ENCODE peak calls at places on chromosomes 2 and 18, in eight cellular contexts. M is PC-9, T is endothelial cell of umbilical vein, H is prostate gland, L is heart left ventricle, S is tibial artery, Q is tibial nerve, N is kidney. P is an unnamed sample. For H3K4me1, the result is how much of the 10 kb centered on the place peaks cover.

GRCh38 chr2:60554649-60555065 is 1.2 kb upstream of the BCL11A start:
- DNase-seq in M (peak), T (no peak), H (no peak), L (no peak), S (no peak), Q (no peak), N (no peak), P (peak)

GRCh38 chr2:158507141-158507540 is 50.4 kb downstream of the PKP4 start:
- DNase-seq in M (no peak), T (no peak), H (no peak), L (no peak), S (no peak), Q (no peak), N (no peak), P (no peak)

GRCh38 chr18:76519156-76519549 is 24.1 kb upstream of the ZNF516 start:
- DNase-seq in M (no peak), T (peak), H (no peak), L (no peak), S (no peak), Q (no peak), N (peak), P (no peak)

GRCh38 chr2:239433777-239434396 is 33.1 kb upstream of the HDAC4 start:
- DNase-seq in M (no peak), T (peak), H (no peak), L (no peak), S (no peak), Q (no peak), N (no peak), P (no peak)

GRCh38 chr18:50814387-50814786 is 5.4 kb downstream of the MRO start:
- DNase-seq in M (no peak), T (no peak), H (no peak), L (no peak), S (no peak), Q (no peak), N (no peak), P (no peak)

GRCh38 chr2:187054501-187055319 is 205.7 kb upstream of the ZSWIM2 start:
- DNase-seq in M (no peak), T (peak), H (no peak), L (no peak), S (no peak), Q (no peak), N (no peak), P (no peak)

GRCh38 chr18:59516356-59517155 is 157.5 kb upstream of the LMAN1 start:
- DNase-seq in M (peak), T (peak), H (no peak), L (no peak), S (peak), Q (peak), N (no peak), P (no peak)

GRCh38 chr2:174750923-174751441 is 13.3 kb downstream of the CHRNA1 start:
- DNase-seq in M (no peak), T (no peak), H (no peak), L (no peak), S (no peak), Q (no peak), N (no peak), P (no peak)

GRCh38 chr18:3250237-3251107 is 2.9 kb downstream of the MYL12A start:
- DNase-seq in M (no peak), T (peak), H (no peak), L (no peak), S (no peak), Q (no peak), N (no peak), P (no peak)

GRCh38 chr2:222753251-222753824 is 81.9 kb downstream of the MOGAT1 start:
- DNase-seq in M (no peak), T (no peak), H (peak), L (no peak), S (no peak), Q (peak), N (no peak), P (no peak)

GRCh38 chr18:56314396-56314795 is 324.0 kb downstream of the TXNL1 start:
- DNase-seq in M (no peak), T (peak), H (no peak), L (no peak), S (no peak), Q (no peak), N (no peak), P (no peak)

GRCh38 chr2:236570081-236570979 is 705 bp downstream of the ACKR3 start:
- DNase-seq in M (no peak), T (peak), H (no peak), L (no peak), S (no peak), Q (no peak), N (no peak), P (no peak)

GRCh38 chr2:140695163-140695562 is 1435.7 kb downstream of the LRP1B start:
- DNase-seq in M (no peak), T (peak), H (no peak), L (no peak), S (no peak), Q (no peak), N (no peak), P (no peak)

GRCh38 chr2:239499989-239500914 is 99.4 kb upstream of the HDAC4 start:
- DNase-seq in M (no peak), T (no peak), H (no peak), L (no peak), S (peak), Q (peak), N (peak), P (no peak)

GRCh38 chr2:119692310-119692709 is 13.3 kb downstream of the TMEM177 start:
- DNase-seq in M (no peak), T (no peak), H (no peak), L (no peak), S (no peak), Q (no peak), N (no peak), P (no peak)

GRCh38 chr18:72941001-72941400 is 73.2 kb upstream of the NETO1 start:
- DNase-seq in M (peak), T (no peak), H (no peak), L (no peak), S (no peak), Q (no peak), N (no peak), P (no peak)

GRCh38 chr2:16121231-16121985 is 181.1 kb downstream of the MYCN start:
- DNase-seq in M (no peak), T (no peak), H (no peak), L (no peak), S (no peak), Q (no peak), N (no peak), P (no peak)

GRCh38 chr2:80326214-80326613 is 21.7 kb upstream of the LRRTM1 start:
- DNase-seq in M (no peak), T (no peak), H (no peak), L (no peak), S (no peak), Q (no peak), N (no peak), P (no peak)

GRCh38 chr2:56376699-56377665 is 193.2 kb downstream of the CCDC85A start:
- DNase-seq in M (no peak), T (no peak), H (no peak), L (no peak), S (no peak), Q (no peak), N (no peak), P (no peak)

GRCh38 chr2:113686537-113686936 is 59.5 kb downstream of the RABL2A start:
- DNase-seq in M (no peak), T (no peak), H (no peak), L (no peak), S (no peak), Q (no peak), N (no peak), P (no peak)

GRCh38 chr18:13452448-13452811 is 233.9 kb downstream of the LDLRAD4 start:
- DNase-seq in M (peak), T (peak), H (no peak), L (no peak), S (peak), Q (no peak), N (no peak), P (no peak)

GRCh38 chr2:60364441-60364840 is 189.0 kb downstream of the BCL11A start:
- DNase-seq in M (no peak), T (no peak), H (no peak), L (no peak), S (no peak), Q (no peak), N (no peak), P (no peak)

GRCh38 chr18:48780151-48781001 is 170.4 kb downstream of the SMAD7 start:
- DNase-seq in M (no peak), T (peak), H (no peak), L (no peak), S (no peak), Q (no peak), N (peak), P (no peak)

GRCh38 chr2:46082531-46083485 is 214.4 kb upstream of the EPAS1 start:
- DNase-seq in M (no peak), T (no peak), H (no peak), L (peak), S (no peak), Q (no peak), N (peak), P (no peak)

GRCh38 chr2:26941486-26941885 is 29.0 kb upstream of the MAPRE3 start:
- DNase-seq in M (peak), T (no peak), H (no peak), L (no peak), S (no peak), Q (no peak), N (no peak), P (no peak)

GRCh38 chr2:85011747-85012146 is 40.8 kb downstream of the KCMF1 start:
- DNase-seq in M (no peak), T (no peak), H (no peak), L (no peak), S (no peak), Q (no peak), N (no peak), P (no peak)

GRCh38 chr2:121596221-121597080 is 52.8 kb downstream of the CLASP1 start:
- DNase-seq in M (peak), T (peak), H (peak), L (no peak), S (peak), Q (peak), N (no peak), P (no peak)

GRCh38 chr2:210617732-210618330 is 61.4 kb downstream of the CPS1 start:
- DNase-seq in M (no peak), T (peak), H (no peak), L (no peak), S (no peak), Q (peak), N (no peak), P (no peak)

GRCh38 chr2:113233593-113234550 is 44.8 kb downstream of the PAX8 start:
- DNase-seq in M (peak), T (no peak), H (no peak), L (no peak), S (no peak), Q (no peak), N (no peak), P (no peak)

GRCh38 chr2:3186766-3187165 is 190.9 kb downstream of the EIPR1 start:
- DNase-seq in M (no peak), T (no peak), H (no peak), L (no peak), S (no peak), Q (no peak), N (peak), P (no peak)

GRCh38 chr2:39476524-39476923 is 39.4 kb upstream of the MAP4K3 start:
- DNase-seq in M (no peak), T (no peak), H (no peak), L (no peak), S (no peak), Q (no peak), N (no peak), P (no peak)

GRCh38 chr18:51654441-51655326 is 457.2 kb upstream of the MEX3C start:
- DNase-seq in M (no peak), T (no peak), H (no peak), L (no peak), S (no peak), Q (no peak), N (no peak), P (no peak)

GRCh38 chr18:6884944-6885343 is 155.4 kb downstream of the ARHGAP28 start:
- DNase-seq in M (no peak), T (peak), H (no peak), L (no peak), S (no peak), Q (no peak), N (no peak), P (no peak)

GRCh38 chr18:8654482-8655451 is 45.5 kb downstream of the RAB12 start:
- DNase-seq in M (no peak), T (peak), H (no peak), L (no peak), S (no peak), Q (no peak), N (no peak), P (no peak)

GRCh38 chr2:190405069-190405468 is 3.1 kb upstream of the MFSD6 start:
- DNase-seq in M (no peak), T (no peak), H (no peak), L (no peak), S (no peak), Q (no peak), N (no peak), P (no peak)

GRCh38 chr18:14964002-14964401 is 216.0 kb downstream of the ANKRD30B start:
- DNase-seq in M (no peak), T (no peak), H (no peak), L (no peak), S (no peak), Q (no peak), N (no peak), P (no peak)

GRCh38 chr2:217908544-217908943 is 94.3 kb downstream of the TNS1 start:
- DNase-seq in M (no peak), T (no peak), H (no peak), L (no peak), S (no peak), Q (no peak), N (no peak), P (no peak)

GRCh38 chr2:217910875-217911212 is 92.0 kb downstream of the TNS1 start:
- DNase-seq in M (no peak), T (no peak), H (no peak), L (no peak), S (no peak), Q (no peak), N (no peak), P (no peak)

GRCh38 chr2:217911283-217911965 is 91.4 kb downstream of the TNS1 start:
- DNase-seq in M (no peak), T (no peak), H (no peak), L (no peak), S (peak), Q (no peak), N (no peak), P (no peak)

GRCh38 chr2:217907266-217907665 is 95.5 kb downstream of the TNS1 start:
- DNase-seq in M (no peak), T (no peak), H (no peak), L (no peak), S (no peak), Q (no peak), N (no peak), P (peak)

GRCh38 chr2:217909156-217909820 is 93.5 kb downstream of the TNS1 start:
- DNase-seq in M (no peak), T (no peak), H (no peak), L (no peak), S (no peak), Q (no peak), N (no peak), P (no peak)
- H3K4me1 ChIP-seq in M (under half), T (under half), H (under half), L (half or more), S (half or more), Q (half or more), N (half or more), P (half or more)

GRCh38 chr18:58316400-58316942 is 272.4 kb downstream of the NEDD4L start:
- DNase-seq in M (no peak), T (no peak), H (no peak), L (no peak), S (no peak), Q (no peak), N (no peak), P (no peak)

GRCh38 chr18:58314284-58314683 is 270.3 kb downstream of the NEDD4L start:
- DNase-seq in M (peak), T (peak), H (peak), L (no peak), S (peak), Q (peak), N (no peak), P (no peak)

GRCh38 chr18:58315739-58316215 is 271.8 kb downstream of the NEDD4L start:
- DNase-seq in M (peak), T (peak), H (no peak), L (no peak), S (no peak), Q (no peak), N (no peak), P (no peak)

GRCh38 chr18:58313491-58314032 is 269.5 kb downstream of the NEDD4L start:
- DNase-seq in M (no peak), T (no peak), H (peak), L (no peak), S (no peak), Q (no peak), N (no peak), P (no peak)

DNA sequence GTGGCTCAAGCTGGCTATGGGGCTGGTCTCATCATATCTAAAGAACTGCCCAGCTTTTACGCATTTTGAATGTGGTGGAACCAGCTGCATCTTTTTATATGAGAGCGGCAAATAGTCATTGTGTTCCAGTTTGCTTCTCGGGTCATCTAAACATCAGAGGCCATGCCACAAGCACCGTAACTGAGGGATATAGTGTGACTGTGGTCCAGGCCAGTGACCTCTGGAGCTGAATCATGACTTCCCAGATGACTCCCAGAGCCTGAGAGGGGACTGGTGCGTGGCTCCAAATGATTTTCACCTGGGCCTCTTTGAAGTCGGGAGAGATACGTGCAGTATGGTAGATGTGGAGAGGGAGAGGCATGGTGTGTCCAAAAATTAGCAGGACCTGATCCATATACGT is 271.0 kb downstream of the NEDD4L start:
- DNase-seq in M (no peak), T (no peak), H (no peak), L (no peak), S (no peak), Q (no peak), N (no peak), P (no peak)
- H3K4me1 ChIP-seq in M (under half), T (under half), H (under half), L (under half), S (under half), Q (under half), N (under half), P (under half)

DNA sequence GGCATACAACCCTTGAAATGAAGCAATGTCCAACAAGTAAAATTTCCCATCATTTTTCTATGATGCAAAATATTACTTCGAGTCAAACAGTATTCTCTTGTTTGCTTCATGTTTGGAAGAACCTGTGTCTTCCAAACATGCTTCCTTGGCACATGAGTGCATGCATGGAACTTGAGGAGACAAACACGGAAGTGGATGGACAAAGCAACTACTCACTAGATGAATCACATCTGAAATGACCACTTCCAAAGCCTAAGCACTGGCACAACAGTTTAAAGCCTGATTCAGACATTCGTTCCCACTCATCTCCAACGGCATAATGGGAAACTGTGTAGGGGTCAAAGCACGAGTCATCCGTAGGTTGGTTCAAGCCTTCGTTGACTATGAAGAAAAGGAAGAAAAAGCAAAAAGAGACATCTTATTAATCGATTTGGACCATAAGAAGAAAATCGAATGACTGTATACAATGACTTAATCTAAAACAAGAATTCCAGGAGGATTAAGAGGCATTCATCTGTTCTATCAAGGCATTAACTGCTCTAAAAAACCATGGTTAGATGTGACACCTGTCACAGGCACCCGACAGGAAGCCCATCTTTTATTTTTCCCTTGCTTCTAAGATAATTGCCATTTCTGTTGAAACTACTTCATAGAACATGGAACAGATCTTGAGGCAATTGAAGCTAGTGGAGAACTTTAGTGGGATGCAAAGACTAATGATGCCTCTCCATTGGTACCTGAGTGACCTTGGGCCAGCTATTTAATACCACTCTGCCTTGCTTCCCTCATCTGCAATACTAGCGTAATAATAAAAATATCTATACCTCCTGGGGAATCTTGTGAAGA is 56.0 kb downstream of the ATIC start:
- DNase-seq in M (no peak), T (peak), H (no peak), L (no peak), S (no peak), Q (no peak), N (no peak), P (no peak)
- H3K4me1 ChIP-seq in M (under half), T (under half), H (under half), L (under half), S (under half), Q (under half), N (under half), P (under half)

DNA sequence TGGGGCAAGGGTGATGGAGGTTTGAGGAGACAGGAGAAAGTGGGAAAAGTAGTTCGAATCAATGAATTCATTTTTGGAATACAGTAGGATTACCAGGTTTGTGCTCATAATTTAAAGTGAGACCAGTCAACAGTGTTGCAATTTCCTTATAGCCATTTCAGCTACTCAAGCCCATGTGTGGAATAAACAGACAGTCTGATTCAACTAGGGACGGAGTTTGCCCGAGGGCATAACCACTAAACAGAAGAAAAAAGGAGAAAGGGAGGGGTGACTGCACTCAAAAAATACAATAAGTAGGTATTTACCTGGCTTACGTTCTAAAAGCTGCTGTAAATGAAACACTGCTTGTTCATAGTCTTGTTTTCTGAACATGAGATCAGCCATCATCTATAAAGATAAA is 55.2 kb downstream of the TTC21B start:
- DNase-seq in M (peak), T (no peak), H (peak), L (no peak), S (no peak), Q (no peak), N (no peak), P (no peak)
- H3K4me1 ChIP-seq in M (under half), T (under half), H (under half), L (under half), S (under half), Q (under half), N (under half), P (under half)